ENCODE peak calls at places on chromosomes 1 and 21, in nine cellular contexts. T is AG10803; A is cardiac fibroblast; O is CD8-positive, alpha-beta T cell; G is tibial artery; P is pancreas; Z is body of pancreas; B is fibroblast of lung; N is lower leg skin. V is an unnamed sample.

GRCh38 chr1:93708734-93709481 is 27.3 kb upstream of the BCAR3 start:
- DNase-seq in O (no peak), B (no peak), N (no peak), G (no peak), A (peak; percentile 20), T (no peak), Z (no peak), P (no peak), V (peak; percentile 13)

GRCh38 chr1:104733866-104734265 is 984.2 kb downstream of the AMY1C start:
- DNase-seq in Z (no peak), P (no peak), G (no peak), N (no peak), T (no peak), B (no peak), O (no peak), A (no peak), V (no peak)

GRCh38 chr1:153934746-153935145 is 11.8 kb downstream of the DENND4B start:
- DNase-seq in A (no peak), O (no peak), B (no peak), T (no peak), P (no peak), N (no peak), G (no peak), Z (no peak), V (no peak)

GRCh38 chr1:155608888-155609225 is 1.2 kb upstream of the MSTO1 start:
- DNase-seq in B (no peak), G (no peak), T (no peak), A (no peak), O (no peak), Z (no peak), N (no peak), P (no peak), V (no peak)

GRCh38 chr1:202710070-202711025 is at the start of gene SYT2:
- DNase-seq in T (no peak), G (no peak), P (peak; percentile 78), O (no peak), B (peak; percentile 17), N (no peak), Z (peak; percentile 55), A (no peak), V (no peak)

GRCh38 chr1:167689569-167689925 is 32.2 kb upstream of the MPZL1 start:
- DNase-seq in P (no peak), Z (no peak), T (no peak), N (no peak), A (peak; percentile 60), G (no peak), B (no peak), O (no peak), V (no peak)

GRCh38 chr1:56516539-56517252 is 62.7 kb downstream of the PLPP3 start:
- DNase-seq in B (peak; percentile 28), T (peak; percentile 51), Z (peak; percentile 66), P (no peak), N (peak; percentile 44), O (no peak), G (no peak), A (peak; percentile 75), V (peak; percentile 63)

GRCh38 chr21:42651515-42652401 is 1.7 kb upstream of the PDE9A start:
- DNase-seq in B (no peak), Z (no peak), O (no peak), G (no peak), A (no peak), P (no peak), T (no peak), N (no peak), V (no peak)

GRCh38 chr1:191419842-191420241 is 738.4 kb upstream of the RGS18 start:
- DNase-seq in A (no peak), G (no peak), B (no peak), N (no peak), P (no peak), O (no peak), Z (no peak), T (no peak), V (no peak)

GRCh38 chr1:64934115-64934880 is 32.1 kb downstream of the JAK1 start:
- DNase-seq in P (no peak), G (peak; percentile 41), B (peak; percentile 87), O (no peak), N (peak; percentile 44), Z (no peak), A (peak; percentile 92), T (peak; percentile 87), V (peak; percentile 77)

GRCh38 chr1:83515566-83516169 is 483.3 kb downstream of the TTLL7 start:
- DNase-seq in T (no peak), A (no peak), G (no peak), B (no peak), N (no peak), P (no peak), Z (no peak), O (no peak), V (no peak)

GRCh38 chr1:91402023-91402422 is 2.6 kb downstream of the HFM1 start:
- DNase-seq in O (no peak), T (peak; percentile 15), P (no peak), G (no peak), B (peak; percentile 57), N (no peak), Z (no peak), A (peak; percentile 49), V (peak; percentile 34)

GRCh38 chr21:29232601-29233541 is 65.9 kb upstream of the BACH1 start:
- DNase-seq in B (no peak), Z (no peak), A (peak; percentile 70), P (no peak), O (no peak), T (peak; percentile 70), G (no peak), N (no peak), V (peak; percentile 67)

GRCh38 chr1:29284961-29285560 is 48.7 kb downstream of the PTPRU start:
- DNase-seq in P (no peak), B (no peak), Z (no peak), A (no peak), O (no peak), T (no peak), G (no peak), N (no peak), V (no peak)

GRCh38 chr1:44239337-44239960 is 26.2 kb downstream of the DMAP1 start:
- DNase-seq in Z (no peak), A (peak; percentile 35), N (no peak), B (peak; percentile 24), T (peak; percentile 45), G (no peak), P (no peak), O (no peak), V (peak; percentile 40)

GRCh38 chr1:7290971-7291970 is 479.8 kb upstream of the VAMP3 start:
- DNase-seq in A (peak; percentile 43), B (peak; percentile 73), O (no peak), G (no peak), N (no peak), P (no peak), Z (no peak), T (peak; percentile 71), V (peak; percentile 58)

GRCh38 chr1:23169727-23170335 is 1.2 kb upstream of the LUZP1 start:
- DNase-seq in B (peak; percentile 70), P (no peak), G (peak; percentile 77), A (peak; percentile 97), N (peak; percentile 72), T (peak; percentile 98), Z (peak; percentile 46), O (peak; percentile 28), V (peak; percentile 61)

GRCh38 chr1:168513656-168514404 is 30.0 kb downstream of the XCL2 start:
- DNase-seq in P (no peak), G (no peak), B (peak; percentile 23), A (peak; percentile 11), O (peak; percentile 25), N (no peak), T (no peak), Z (no peak), V (no peak)

GRCh38 chr1:207964195-207964966 is 53.5 kb upstream of the CD34 start:
- DNase-seq in A (peak; percentile 76), G (no peak), N (peak; percentile 42), P (no peak), B (no peak), O (no peak), T (peak; percentile 40), Z (no peak), V (no peak)
- H3K4me3 ChIP-seq in A (peak overlapping the region; percentile 40), G (peak overlapping the region; percentile 61), N (no peak overlapping the region), P (no peak overlapping the region), B (no peak overlapping the region), O (no peak overlapping the region), T (peak overlapping the region; percentile 36), Z (no peak overlapping the region), V (no peak overlapping the region)

GRCh38 chr1:108856994-108857393 is at the start of gene AKNAD1:
- DNase-seq in Z (no peak), A (no peak), T (no peak), B (no peak), G (no peak), O (no peak), P (no peak), N (no peak), V (no peak)
- TF ChIP-seq CTCF in Z (no peak), A (no peak), T (no peak), B (no peak), G (no peak), O (no peak), P (no peak), N (no peak), V (no peak)

GRCh38 chr1:45750298-45751038 is at the start of gene IPP:
- DNase-seq in B (peak; percentile 98), N (peak; percentile 93), Z (peak; percentile 99), O (peak; percentile 89), G (peak; percentile 94), A (peak; percentile 98), P (peak; percentile 98), T (peak; percentile 97), V (peak; percentile 98)

GRCh38 chr1:45752441-45753052 is 2.1 kb upstream of the IPP start:
- DNase-seq in O (no peak), Z (no peak), A (peak; percentile 49), P (no peak), N (no peak), B (peak; percentile 44), G (no peak), T (peak; percentile 53), V (no peak)

GRCh38 chr1:45755697-45756096 is 5.2 kb upstream of the IPP start:
- DNase-seq in Z (no peak), P (no peak), T (no peak), A (no peak), N (no peak), O (no peak), G (no peak), B (no peak), V (no peak)

GRCh38 chr1:45752014-45752413 is 1.6 kb upstream of the IPP start:
- DNase-seq in B (no peak), G (no peak), T (no peak), A (no peak), N (no peak), O (no peak), Z (no peak), P (no peak), V (no peak)

GRCh38 chr1:45753248-45754037 is 3.0 kb upstream of the IPP start:
- DNase-seq in T (no peak), G (no peak), N (no peak), O (no peak), Z (no peak), B (no peak), P (no peak), A (no peak), V (no peak)
- H3K4me3 ChIP-seq in T (no peak overlapping the region), G (no peak overlapping the region), N (no peak overlapping the region), O (no peak overlapping the region), Z (no peak overlapping the region), B (no peak overlapping the region), P (no peak overlapping the region), A (no peak overlapping the region), V (no peak overlapping the region)

DNA sequence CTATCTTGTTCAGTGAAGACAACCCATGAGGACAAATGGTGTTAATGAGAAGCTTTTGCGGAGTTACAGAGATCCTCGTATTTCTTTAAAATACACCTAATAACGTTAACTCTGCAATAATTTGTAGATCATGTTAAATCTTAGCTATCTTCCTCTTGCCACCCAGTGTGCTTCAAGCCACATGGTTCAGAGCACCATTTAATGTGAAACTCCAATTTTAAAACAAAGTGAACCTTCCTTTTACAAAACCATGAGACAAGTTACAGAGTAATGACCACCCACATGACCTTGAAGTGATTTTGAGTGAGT is 1.7 kb upstream of the KCNE2 start:
- DNase-seq in T (no peak), N (no peak), P (no peak), O (no peak), Z (no peak), B (no peak), G (no peak), A (no peak), V (no peak)
- TF ChIP-seq CTCF in T (no peak), N (no peak), P (no peak), O (peak; percentile 46), Z (no peak), B (no peak), G (no peak), A (no peak), V (no peak)